ENCODE peak calls at places on chromosomes 3 and 15, in eight cellular contexts. D, P, A, I, X, R, V and S are unnamed samples.

GRCh38 chr3:76352848-76353130 is 567.4 kb upstream of the ZNF717 start:
- DNase-seq in D (no peak), P (no peak), A (no peak), I (no peak), X (no peak), R (no peak), V (no peak), S (no peak)

GRCh38 chr3:58066842-58067241 is 58.6 kb downstream of the FLNB start:
- DNase-seq in D (no peak), P (no peak), A (no peak), I (no peak), X (no peak), R (no peak), V (no peak), S (no peak)

GRCh38 chr3:185361920-185362319 is 1.0 kb upstream of the MAP3K13 start:
- DNase-seq in D (no peak), P (no peak), A (no peak), I (no peak), X (no peak), R (no peak), V (no peak), S (no peak)

GRCh38 chr3:40546811-40547210 is 22.1 kb downstream of the ZNF621 start:
- DNase-seq in D (no peak), P (no peak), A (peak; percentile 59), I (no peak), X (peak; percentile 52), R (no peak), V (no peak), S (no peak)

GRCh38 chr3:45140392-45140791 is 5.8 kb downstream of the CDCP1 start:
- DNase-seq in D (no peak), P (no peak), A (no peak), I (no peak), X (peak; percentile 80), R (no peak), V (no peak), S (no peak)

GRCh38 chr3:135038191-135038590 is 243.1 kb downstream of the EPHB1 start:
- DNase-seq in D (no peak), P (no peak), A (no peak), I (no peak), X (no peak), R (no peak), V (no peak), S (no peak)

GRCh38 chr3:46492890-46493547 is 4.8 kb upstream of the RTP3 start:
- DNase-seq in D (no peak), P (no peak), A (no peak), I (no peak), X (no peak), R (no peak), V (no peak), S (no peak)

GRCh38 chr15:65519781-65520299 is 2.4 kb upstream of the DPP8 start:
- DNase-seq in D (no peak), P (no peak), A (no peak), I (no peak), X (no peak), R (no peak), V (no peak), S (no peak)

GRCh38 chr3:156812521-156813335 is 13.4 kb upstream of the LEKR1 start:
- DNase-seq in D (peak; percentile 22), P (no peak), A (peak; percentile 67), I (no peak), X (peak; percentile 99), R (no peak), V (no peak), S (peak; percentile 53)
- H3K4me1 ChIP-seq in D (peaks cover 29% of the 10 kb centered on the region), P (peaks cover 19% of the 10 kb centered on the region), A (peaks cover 24% of the 10 kb centered on the region), I (no peaks in the 10 kb centered on the region), X (peaks cover 56% of the 10 kb centered on the region), R (no peaks in the 10 kb centered on the region), V (peaks cover 11% of the 10 kb centered on the region), S (peaks cover 35% of the 10 kb centered on the region)

GRCh38 chr3:136250226-136250861 is at the start of gene PCCB:
- DNase-seq in D (peak; percentile 96), P (peak; percentile 97), A (peak; percentile 97), I (peak; percentile 89), X (peak; percentile 93), R (peak; percentile 96), V (peak; percentile 90), S (peak; percentile 98)

GRCh38 chr3:136249593-136250225 is 431 bp upstream of the PCCB start:
- DNase-seq in D (no peak), P (no peak), A (no peak), I (no peak), X (peak; percentile 20), R (no peak), V (no peak), S (no peak)

GRCh38 chr3:136249091-136249490 is 1.0 kb upstream of the PCCB start:
- DNase-seq in D (no peak), P (no peak), A (no peak), I (no peak), X (no peak), R (no peak), V (no peak), S (peak; percentile 63)

GRCh38 chr3:136251511-136251910 is 1.4 kb downstream of the PCCB start:
- DNase-seq in D (no peak), P (no peak), A (no peak), I (no peak), X (peak; percentile 27), R (no peak), V (no peak), S (no peak)

GRCh38 chr3:136250862-136251460 is 821 bp downstream of the PCCB start:
- DNase-seq in D (peak; percentile 63), P (peak; percentile 83), A (peak; percentile 19), I (peak; percentile 10), X (no peak), R (peak; percentile 42), V (peak; percentile 27), S (peak; percentile 81)
- TF ChIP-seq CTCF in D (no peak), P (no peak), A (no peak), I (no peak), X (no peak), R (no peak), V (no peak), S (no peak)

DNA sequence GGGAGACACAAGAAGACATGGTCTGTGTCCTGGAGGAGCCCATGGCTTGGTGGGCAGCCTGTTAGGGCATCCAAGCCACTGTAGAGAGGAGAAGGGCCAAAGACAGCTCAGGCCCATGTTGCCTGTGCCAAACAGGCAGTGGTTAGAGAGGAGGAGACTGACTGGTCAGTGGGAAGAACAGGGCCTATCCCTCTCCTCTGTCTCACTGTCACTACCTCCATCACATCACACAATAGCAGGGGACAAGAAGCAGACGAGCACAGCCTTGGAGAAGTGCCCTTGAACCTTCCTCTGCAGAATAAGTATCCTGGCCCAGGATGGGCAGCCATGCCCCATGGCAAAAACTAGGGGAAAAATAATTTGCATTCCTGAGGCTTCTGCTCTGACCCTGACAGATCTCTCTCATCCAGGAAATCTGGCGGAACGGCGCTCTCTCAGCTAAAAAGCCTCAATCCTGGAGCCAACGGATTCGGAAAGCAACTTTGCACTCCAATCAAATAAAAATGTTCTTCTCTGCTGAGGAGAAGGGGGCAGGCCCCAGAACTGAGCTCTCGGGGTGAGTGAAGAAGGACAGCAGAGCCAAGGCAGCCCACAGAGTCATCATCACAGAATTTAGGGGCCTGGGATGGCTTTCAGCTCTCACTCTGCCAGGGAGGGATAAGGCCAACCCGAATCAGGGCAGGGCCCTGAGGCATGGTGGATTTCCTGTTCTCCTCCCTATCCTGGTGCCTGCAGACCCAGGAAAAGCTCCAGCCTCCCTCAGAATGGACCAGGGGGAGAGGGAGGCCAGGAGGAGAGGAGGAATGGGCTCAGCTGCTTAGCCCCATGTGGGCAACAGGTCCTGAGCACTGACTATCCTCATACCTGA is 1.6 kb downstream of the SHF start:
- DNase-seq in D (no peak), P (no peak), A (no peak), I (no peak), X (no peak), R (no peak), V (no peak), S (no peak)
- H3K4me1 ChIP-seq in D (peaks cover 19% of the 10 kb centered on the region), P (peaks cover 34% of the 10 kb centered on the region), A (peaks cover 20% of the 10 kb centered on the region), I (peaks cover 15% of the 10 kb centered on the region), X (no peaks in the 10 kb centered on the region), R (peaks cover 21% of the 10 kb centered on the region), V (peaks cover 16% of the 10 kb centered on the region), S (peaks cover 7% of the 10 kb centered on the region)

DNA sequence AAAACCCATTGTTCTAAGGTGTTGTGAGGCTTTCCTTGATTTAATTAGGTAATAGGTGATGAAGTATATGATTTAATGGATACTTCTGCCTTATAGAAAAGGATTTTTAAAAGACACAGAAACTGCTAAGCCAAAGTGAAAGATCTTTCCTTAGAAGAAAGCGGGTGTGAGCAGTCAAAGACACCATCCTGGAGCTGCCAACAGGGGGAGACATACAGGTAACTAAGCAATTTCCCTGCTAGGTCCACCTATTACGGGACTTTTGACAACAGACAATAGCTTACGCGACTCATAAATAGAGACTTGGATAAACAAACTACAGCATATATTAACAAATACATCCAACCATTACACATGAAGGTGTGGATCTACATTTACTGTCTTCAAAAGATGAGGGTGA is 669.5 kb downstream of the SQOR start:
- DNase-seq in D (peak; percentile 17), P (no peak), A (peak; percentile 15), I (no peak), X (no peak), R (peak; percentile 55), V (no peak), S (no peak)
- TF ChIP-seq CTCF in D (no peak), P (no peak), A (peak; percentile 36), I (peak; percentile 80), X (peak; percentile 53), R (peak; percentile 88), V (no peak), S (peak; percentile 41)

DNA sequence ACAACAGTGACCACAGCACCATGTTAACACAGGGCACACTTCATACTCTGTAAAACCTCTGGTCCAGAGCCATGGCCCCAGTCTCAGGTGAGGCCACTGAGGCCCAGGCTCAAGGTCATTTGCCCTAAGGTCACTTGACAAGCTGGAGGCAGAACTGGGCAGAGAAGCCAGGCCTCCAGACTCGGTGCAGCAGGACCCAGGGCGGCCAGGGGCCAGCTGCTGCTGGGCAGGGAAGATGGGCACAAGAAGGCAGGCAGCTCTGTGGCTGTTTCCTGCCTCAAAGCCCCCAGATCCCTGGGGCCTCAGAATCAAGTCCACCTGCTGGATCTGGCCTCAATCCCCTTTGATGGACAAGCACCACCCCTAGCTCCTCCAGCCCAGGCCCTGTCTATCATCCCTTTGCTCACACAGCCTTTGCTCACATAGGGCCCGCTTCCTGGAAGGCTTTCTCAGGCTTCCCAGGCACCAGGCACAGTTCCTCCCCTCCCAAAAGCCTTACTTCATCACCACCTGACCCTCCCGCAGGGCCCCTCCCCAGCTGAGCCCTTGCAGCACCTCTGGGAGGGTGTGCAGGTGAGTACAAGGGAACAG is 37.9 kb upstream of the LINGO1 start:
- DNase-seq in D (no peak), P (no peak), A (no peak), I (no peak), X (no peak), R (no peak), V (no peak), S (no peak)
- H3K4me1 ChIP-seq in D (no peaks in the 10 kb centered on the region), P (no peaks in the 10 kb centered on the region), A (no peaks in the 10 kb centered on the region), I (no peaks in the 10 kb centered on the region), X (no peaks in the 10 kb centered on the region), R (no peaks in the 10 kb centered on the region), V (no peaks in the 10 kb centered on the region), S (no peaks in the 10 kb centered on the region)

DNA sequence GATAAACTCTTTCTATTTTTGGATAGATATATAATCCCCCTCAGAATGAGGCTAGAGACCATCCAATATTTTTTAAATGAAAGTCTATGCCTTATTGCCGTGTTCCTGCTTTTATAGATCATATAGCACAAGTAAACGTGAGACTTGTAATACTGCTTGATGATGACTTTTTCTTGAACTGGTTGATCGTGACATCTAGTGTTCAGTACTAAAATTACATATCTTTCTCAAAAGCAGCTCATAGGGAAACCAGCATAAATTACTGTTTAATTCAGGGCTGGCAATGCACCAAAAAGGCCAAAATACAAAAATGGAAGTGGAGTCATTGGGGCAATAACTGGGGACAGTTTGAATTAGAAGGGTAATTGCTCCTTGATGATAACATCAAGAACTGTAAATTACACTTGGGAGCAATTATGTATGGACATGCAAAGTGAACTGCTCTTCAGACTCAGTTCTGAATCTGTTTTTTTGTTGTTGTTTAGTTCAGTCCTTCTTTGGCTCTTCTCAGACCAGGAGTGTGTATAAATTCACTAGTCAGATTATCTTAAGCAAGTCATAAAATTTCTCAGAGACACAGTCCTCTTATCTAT is 325.3 kb downstream of the THSD4 start:
- DNase-seq in D (peak; percentile 19), P (no peak), A (peak; percentile 38), I (no peak), X (peak; percentile 37), R (no peak), V (no peak), S (no peak)
- TF ChIP-seq CTCF in D (peak; percentile 33), P (peak; percentile 64), A (peak; percentile 66), I (peak; percentile 43), X (peak; percentile 73), R (peak; percentile 72), V (peak; percentile 58), S (peak; percentile 49)